ENCODE peak calls at places on chromosomes 13 and 19, in six cellular contexts. W is breast epithelium; T is thoracic aorta; Y is CD8-positive, alpha-beta memory T cell; B is cardiac muscle cell; Q is mesendoderm. J is an unnamed sample.

GRCh38 chr13:22592515-22592914 is 588.3 kb upstream of the SGCG start:
- DNase-seq in W (no peak), T (no peak), Y (no peak), B (no peak), Q (no peak), J (no peak)

GRCh38 chr19:51980116-51980736 is 6.4 kb downstream of the ZNF350 start:
- DNase-seq in W (no peak), T (no peak), Y (no peak), B (peak; percentile 26), Q (no peak), J (no peak)

GRCh38 chr13:51148223-51148951 is 37.3 kb upstream of the C13orf42 start:
- DNase-seq in W (no peak), T (no peak), Y (no peak), B (peak; percentile 5), Q (peak; percentile 98), J (no peak)

GRCh38 chr13:102310691-102311432 is 91.0 kb downstream of the FGF14 start:
- DNase-seq in W (no peak), T (no peak), Y (no peak), B (no peak), Q (peak; percentile 16), J (no peak)

GRCh38 chr13:33180009-33180804 is 105.3 kb downstream of the STARD13 start:
- DNase-seq in W (no peak), T (no peak), Y (no peak), B (no peak), Q (peak; percentile 36), J (no peak)

GRCh38 chr19:28530406-28531035 is 682.4 kb downstream of the UQCRFS1 start:
- DNase-seq in W (no peak), T (no peak), Y (no peak), B (no peak), Q (no peak), J (no peak)

GRCh38 chr19:33278403-33279269 is 23.7 kb downstream of the CEBPA start:
- DNase-seq in W (no peak), T (no peak), Y (no peak), B (no peak), Q (no peak), J (no peak)

GRCh38 chr19:13401388-13401787 is 104.9 kb downstream of the CACNA1A start:
- DNase-seq in W (no peak), T (no peak), Y (no peak), B (peak; percentile 70), Q (peak; percentile 76), J (no peak)

GRCh38 chr13:23695711-23696512 is 125.7 kb downstream of the TNFRSF19 start:
- DNase-seq in W (no peak), T (no peak), Y (peak; percentile 19), B (peak; percentile 33), Q (no peak), J (no peak)

DNA sequence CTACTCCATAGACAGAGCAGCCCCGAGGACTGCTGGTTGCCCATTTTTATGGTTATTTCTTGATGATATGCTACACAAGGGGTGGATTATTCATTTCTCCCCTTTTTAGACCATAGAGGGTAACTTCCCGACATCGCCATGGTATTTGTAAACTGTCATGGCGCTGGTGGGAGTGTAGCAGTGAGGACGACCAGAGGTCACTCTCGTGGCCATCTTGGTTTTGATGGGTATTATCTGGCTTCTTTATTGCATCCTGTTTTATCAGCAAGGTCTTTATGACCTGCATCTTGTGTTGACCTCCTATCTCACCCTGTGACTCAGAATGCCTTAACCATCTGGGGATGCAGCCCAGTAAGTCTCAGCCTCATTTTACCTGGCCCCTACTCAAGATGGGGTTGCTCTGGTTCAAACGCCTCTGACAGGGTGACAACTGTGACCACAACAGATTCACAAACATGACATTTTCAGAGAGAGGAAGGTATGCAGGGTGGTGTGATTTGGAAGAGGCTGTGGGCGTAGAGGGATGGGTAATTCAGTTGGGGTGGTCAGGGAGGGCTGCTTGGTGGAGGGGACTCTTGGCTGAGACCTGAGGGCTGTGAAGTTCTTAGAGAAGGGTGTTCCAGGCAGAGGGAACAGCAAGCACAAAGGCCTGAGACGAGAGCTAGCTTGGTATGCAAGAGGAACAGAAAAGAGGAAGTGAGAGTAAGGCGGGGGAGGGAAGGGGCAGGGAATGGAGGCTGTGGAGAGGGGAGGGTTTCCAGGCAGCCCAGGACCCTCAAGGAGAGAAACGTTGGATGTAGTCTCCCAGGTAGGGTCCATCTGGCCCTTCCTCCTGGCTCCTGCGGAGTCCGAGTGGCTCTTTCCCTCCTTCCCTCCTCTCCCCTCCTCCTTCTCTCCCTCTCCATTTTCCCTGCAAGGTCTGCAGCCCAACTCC is 23.5 kb downstream of the FAM187B start:
- DNase-seq in W (no peak), T (no peak), Y (no peak), B (no peak), Q (no peak), J (no peak)
- H3K27ac ChIP-seq in W (no peak overlapping the region), T (no peak overlapping the region), Y (peak overlapping the region; percentile 53), B (no peak overlapping the region), Q (no peak overlapping the region), J (no peak overlapping the region)

GRCh38 chr19:1245468-1245867 is 2.9 kb upstream of the MIDN start:
- DNase-seq in W (no peak), T (no peak), Y (no peak), B (no peak), Q (no peak), J (no peak)

GRCh38 chr19:1244693-1245451 is 3.3 kb downstream of the ATP5F1D start:
- DNase-seq in W (no peak), T (no peak), Y (no peak), B (no peak), Q (no peak), J (no peak)

GRCh38 chr19:1247747-1248453 is 483 bp upstream of the MIDN start:
- DNase-seq in W (no peak), T (no peak), Y (peak; percentile 72), B (peak; percentile 60), Q (peak; percentile 71), J (no peak)

GRCh38 chr19:1243768-1244692 is 2.5 kb downstream of the ATP5F1D start:
- DNase-seq in W (peak; percentile 88), T (no peak), Y (peak; percentile 82), B (peak; percentile 90), Q (peak; percentile 82), J (peak; percentile 73)

DNA sequence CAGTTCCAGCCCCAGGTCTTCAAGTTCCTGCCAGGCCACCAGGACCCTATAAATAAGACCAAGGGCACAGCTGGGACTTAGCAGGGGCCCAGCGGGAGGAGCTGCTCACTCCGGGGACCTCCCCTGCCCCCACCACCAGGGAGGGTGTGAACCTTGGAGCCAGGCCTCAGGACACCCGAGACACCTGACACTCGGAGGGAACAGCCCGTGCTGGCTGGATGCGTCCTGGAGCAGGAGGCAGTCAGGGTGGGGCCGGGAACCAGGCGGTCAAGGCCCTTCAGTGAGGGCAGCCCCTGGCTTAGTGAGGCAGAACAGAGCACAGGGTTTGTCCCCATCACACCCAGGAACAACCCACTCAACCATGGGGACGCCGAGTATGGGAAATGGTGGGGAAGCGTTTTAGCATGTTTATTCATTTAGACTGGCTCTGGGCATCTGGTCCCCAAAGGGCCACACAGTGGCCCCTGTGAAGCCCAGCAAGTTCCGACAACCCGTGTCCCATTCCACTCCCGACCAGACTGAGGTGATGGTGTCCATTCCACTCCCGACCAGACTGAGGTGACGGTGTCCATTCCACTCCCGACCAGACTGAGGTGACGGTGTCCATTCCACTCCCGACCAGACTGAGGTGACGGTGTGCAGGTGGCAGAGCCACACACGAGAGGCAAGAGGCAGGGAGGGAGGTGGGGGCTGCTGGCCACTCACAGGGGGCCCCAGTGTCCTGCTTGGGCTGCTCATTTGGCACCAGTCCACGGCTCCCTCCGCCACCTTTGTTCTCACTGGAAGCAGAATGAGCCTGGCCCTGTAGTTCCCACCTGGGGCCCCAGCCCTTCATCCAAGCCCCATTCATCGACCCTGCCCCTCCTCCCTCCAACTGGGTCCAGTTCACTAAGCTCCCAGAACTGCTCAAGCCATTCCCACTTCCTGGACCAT is 2.2 kb upstream of the MIDN start:
- DNase-seq in W (no peak), T (no peak), Y (no peak), B (no peak), Q (no peak), J (no peak)
- H3K27ac ChIP-seq in W (peak overlapping the region; percentile 91), T (peak overlapping the region; percentile 100), Y (no peak overlapping the region), B (peak overlapping the region; percentile 81), Q (no peak overlapping the region), J (peak overlapping the region; percentile 30)

DNA sequence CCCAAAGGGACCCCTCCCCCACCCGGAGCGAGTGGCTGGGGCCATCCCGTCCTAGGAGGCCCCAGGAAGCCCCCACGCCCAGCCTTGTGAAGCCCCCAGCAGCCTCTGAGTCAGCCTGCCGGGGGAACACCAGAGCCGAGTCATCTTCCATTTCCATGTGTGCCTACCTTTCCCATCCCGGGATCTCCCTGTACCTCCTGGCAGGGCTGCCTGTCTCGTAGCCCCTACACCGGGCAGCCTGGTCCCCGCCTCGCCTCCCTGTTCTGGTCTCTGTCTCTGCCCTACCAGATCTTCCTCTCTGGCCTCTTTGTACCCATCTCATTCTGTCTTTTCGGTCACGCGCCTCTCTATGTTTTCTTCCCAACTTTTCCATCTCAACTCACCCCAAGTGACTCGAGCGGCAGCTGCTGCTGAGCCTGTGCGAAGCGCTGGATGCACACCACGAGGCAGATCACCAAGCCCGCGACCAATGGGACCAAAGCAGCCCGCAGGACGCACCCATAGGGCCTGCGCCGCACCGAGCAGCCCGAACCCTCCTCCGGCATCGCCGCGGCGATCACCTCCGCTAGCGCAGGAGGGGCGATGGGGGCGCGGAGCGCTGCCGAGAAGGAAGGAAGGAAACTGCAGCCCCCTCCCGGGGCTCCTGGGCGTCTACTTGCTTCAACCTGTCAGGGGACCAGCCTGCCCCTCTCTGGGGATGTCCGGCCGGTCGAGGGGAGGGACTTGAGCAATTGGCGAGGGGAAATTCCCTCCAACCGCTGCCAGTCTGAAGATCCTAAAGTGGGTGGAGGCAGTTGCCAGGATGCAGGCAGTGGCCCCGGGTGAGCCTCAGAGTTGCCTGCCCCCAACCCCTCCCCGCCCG is at the start of gene CD70:
- DNase-seq in W (no peak), T (no peak), Y (peak; percentile 51), B (no peak), Q (peak; percentile 77), J (no peak)
- H3K27ac ChIP-seq in W (no peak within 1 kb of the TSS), T (no peak within 1 kb of the TSS), Y (peak within 1 kb of the TSS; percentile 19), B (no peak within 1 kb of the TSS), Q (no peak within 1 kb of the TSS), J (no peak within 1 kb of the TSS)

GRCh38 chr13:28755546-28755870 is 36.7 kb upstream of the SLC46A3 start:
- DNase-seq in W (no peak), T (no peak), Y (no peak), B (no peak), Q (no peak), J (no peak)

GRCh38 chr13:28753946-28754345 is 35.2 kb upstream of the SLC46A3 start:
- DNase-seq in W (no peak), T (no peak), Y (no peak), B (no peak), Q (peak; percentile 42), J (no peak)

GRCh38 chr13:28751210-28751935 is 32.6 kb upstream of the SLC46A3 start:
- DNase-seq in W (no peak), T (no peak), Y (no peak), B (peak; percentile 76), Q (peak; percentile 59), J (no peak)

GRCh38 chr13:28754698-28755545 is 36.2 kb upstream of the SLC46A3 start:
- DNase-seq in W (no peak), T (no peak), Y (no peak), B (peak; percentile 75), Q (peak; percentile 77), J (no peak)

DNA sequence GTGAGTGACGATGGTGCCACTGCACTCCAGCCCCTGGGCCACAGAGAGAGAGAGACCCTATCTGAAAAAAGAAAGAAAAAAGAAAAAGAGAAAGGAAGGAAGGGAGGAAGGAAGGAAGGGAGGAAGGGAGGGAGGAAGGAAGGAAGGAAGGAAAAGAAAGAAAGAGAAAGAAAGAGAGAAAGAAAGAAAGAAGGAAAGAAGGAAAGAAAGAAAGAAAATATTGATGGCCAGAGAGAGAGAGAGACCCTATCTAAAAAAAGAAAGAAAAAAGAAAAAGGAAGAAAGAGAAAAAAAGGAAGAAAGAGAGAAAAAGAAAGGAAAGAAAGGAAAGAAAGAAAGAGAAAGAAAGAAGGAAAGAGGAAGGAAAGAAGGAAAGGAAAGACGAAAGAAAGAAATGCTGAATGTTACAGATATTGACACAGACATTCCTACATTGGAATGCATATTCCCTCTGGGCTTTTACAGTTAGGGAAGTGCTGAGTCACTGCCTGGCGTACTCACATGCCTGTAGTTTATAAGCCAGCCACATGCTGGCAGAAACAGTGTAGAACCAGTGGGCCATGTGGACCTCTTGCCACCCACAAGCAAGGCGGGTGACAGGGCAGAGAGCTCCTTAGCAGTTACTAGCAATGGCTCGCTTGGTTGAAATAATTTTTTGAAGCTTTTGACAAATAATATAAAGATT is 34.6 kb upstream of the SLC46A3 start:
- DNase-seq in W (peak; percentile 55), T (peak; percentile 55), Y (no peak), B (peak; percentile 95), Q (peak; percentile 97), J (no peak)
- H3K27ac ChIP-seq in W (peak overlapping the region; percentile 74), T (peak overlapping the region; percentile 77), Y (no peak overlapping the region), B (peak overlapping the region; percentile 2), Q (peak overlapping the region; percentile 56), J (peak overlapping the region; percentile 52)

J was measured in caudate nucleus.